ENCODE peak calls at places on chromosomes 16 and 17, in ten cellular contexts. Q is small intestine; X is left ventricle myocardium superior; Z is NCI-H1105; C is dorsolateral prefrontal cortex; D is activated naive CD8-positive, alpha-beta T cell treated with anti-CD3 and anti-CD28 coated beads for 36 hours; G is AG09309; S is T-helper 2 cell; E is stimulated activated CD4-positive, alpha-beta T cell treated with anti-CD3 and anti-CD28 coated beads, Interleukin-12 subunit alpha, Interleukin-12 subunit beta, amount 100 ng/mL, for 4 hours; H is fibroblast of mammary gland. W is an unnamed sample.

GRCh38 chr17:19372004-19372365 is 6.3 kb upstream of the MAPK7 start:
- DNase-seq in H (no peak), C (no peak), Q (no peak), X (no peak), E (no peak), Z (no peak), G (no peak), S (no peak), D (no peak), W (no peak)

GRCh38 chr17:74750327-74751069 is 2.1 kb downstream of the NHERF1 start:
- DNase-seq in S (no peak), X (no peak), Q (peak), E (no peak), C (no peak), D (no peak), Z (no peak), G (no peak), H (no peak), W (no peak)

GRCh38 chr16:1537763-1538289 is 4.4 kb downstream of the TMEM204 start:
- DNase-seq in Q (no peak), Z (no peak), X (peak), S (no peak), H (no peak), D (peak), G (no peak), E (no peak), C (no peak), W (no peak)

GRCh38 chr16:2208772-2209171 is 1.9 kb downstream of the BRICD5 start:
- DNase-seq in E (no peak), Q (no peak), H (no peak), X (no peak), D (no peak), S (no peak), Z (no peak), G (no peak), C (no peak), W (no peak)

GRCh38 chr17:42456223-42457106 is 2.2 kb upstream of the ATP6V0A1 start:
- DNase-seq in Q (peak), G (peak), D (no peak), S (no peak), E (no peak), C (no peak), X (no peak), H (peak), Z (no peak), W (no peak)

GRCh38 chr16:11715246-11715947 is 27.3 kb downstream of the TXNDC11 start:
- DNase-seq in Z (no peak), G (no peak), D (no peak), C (no peak), H (no peak), E (no peak), X (no peak), Q (peak), S (no peak), W (no peak)

GRCh38 chr17:83062818-83063671 is 16.4 kb upstream of the METRNL start:
- DNase-seq in X (no peak), Q (no peak), Z (no peak), D (no peak), E (no peak), C (no peak), H (no peak), G (no peak), S (no peak), W (no peak)

GRCh38 chr17:49677933-49678847 is at the start of gene SPOP:
- DNase-seq in Z (peak), S (peak), D (peak), E (peak), X (peak), H (peak), C (peak), Q (peak), G (peak), W (peak)

GRCh38 chr17:45786349-45786748 is 2.2 kb downstream of the CRHR1 start:
- DNase-seq in H (no peak), D (no peak), Q (no peak), X (no peak), C (no peak), Z (no peak), E (no peak), S (no peak), G (no peak), W (no peak)

GRCh38 chr17:30300803-30301202 is 9.1 kb upstream of the BLMH start:
- DNase-seq in E (no peak), D (no peak), G (no peak), S (no peak), H (no peak), Q (no peak), C (no peak), X (no peak), Z (no peak), W (no peak)

GRCh38 chr17:1011760-1012735 is 15.1 kb downstream of the TIMM22 start:
- DNase-seq in X (peak), Q (no peak), D (no peak), E (no peak), C (no peak), Z (no peak), G (no peak), S (no peak), H (no peak), W (no peak)